ENCODE peak calls at places on chromosomes 16 and 17, in four cellular contexts. One of them, this sample, is unnamed.

GRCh38 chr17:43651621-43652480 is 9.9 kb downstream of the MEOX1 start:
- DNase-seq in fibroblast of villous mesenchyme: no peak
- DNase-seq in hepatocyte: no peak
- DNase-seq in heart left ventricle: peak; percentile 37
- DNase-seq in this sample: no peak

GRCh38 chr17:79330696-79331095 is 256.1 kb downstream of the ENGASE start:
- DNase-seq in fibroblast of villous mesenchyme: no peak
- DNase-seq in hepatocyte: no peak
- DNase-seq in heart left ventricle: peak; percentile 16
- DNase-seq in this sample: no peak

GRCh38 chr17:76539631-76540271 is at the start of gene PRCD:
- DNase-seq in fibroblast of villous mesenchyme: no peak
- DNase-seq in hepatocyte: peak; percentile 3
- DNase-seq in heart left ventricle: no peak
- DNase-seq in this sample: no peak

GRCh38 chr16:68389006-68389405 is 59.3 kb downstream of the SMPD3 start:
- DNase-seq in fibroblast of villous mesenchyme: no peak
- DNase-seq in hepatocyte: no peak
- DNase-seq in heart left ventricle: peak; percentile 33
- DNase-seq in this sample: no peak

GRCh38 chr16:53041196-53041977 is 11.3 kb downstream of the CHD9NB start:
- DNase-seq in fibroblast of villous mesenchyme: peak; percentile 73
- DNase-seq in hepatocyte: peak; percentile 62
- DNase-seq in heart left ventricle: peak; percentile 90
- DNase-seq in this sample: peak; percentile 90

GRCh38 chr16:79393564-79393963 is 207.0 kb downstream of the MAF start:
- DNase-seq in fibroblast of villous mesenchyme: no peak
- DNase-seq in hepatocyte: no peak
- DNase-seq in heart left ventricle: no peak
- DNase-seq in this sample: no peak

GRCh38 chr16:87138316-87138715 is 178.9 kb downstream of the C16orf95 start:
- DNase-seq in fibroblast of villous mesenchyme: no peak
- DNase-seq in hepatocyte: no peak
- DNase-seq in heart left ventricle: no peak
- DNase-seq in this sample: no peak

GRCh38 chr16:66189951-66190350 is 176.5 kb upstream of the CDH5 start:
- DNase-seq in fibroblast of villous mesenchyme: peak; percentile 71
- DNase-seq in hepatocyte: no peak
- DNase-seq in heart left ventricle: no peak
- DNase-seq in this sample: peak; percentile 21

GRCh38 chr16:11621920-11622651 is 35.4 kb upstream of the LITAF start:
- DNase-seq in fibroblast of villous mesenchyme: no peak
- DNase-seq in hepatocyte: no peak
- DNase-seq in heart left ventricle: no peak
- DNase-seq in this sample: peak; percentile 87

GRCh38 chr16:66603537-66604375 is 748 bp upstream of the CMTM3 start:
- DNase-seq in fibroblast of villous mesenchyme: peak; percentile 65
- DNase-seq in hepatocyte: peak; percentile 85
- DNase-seq in heart left ventricle: no peak
- DNase-seq in this sample: peak; percentile 89

GRCh38 chr17:78315355-78316114 is 44.3 kb downstream of the SOCS3 start:
- DNase-seq in fibroblast of villous mesenchyme: peak; percentile 90
- DNase-seq in hepatocyte: peak; percentile 91
- DNase-seq in heart left ventricle: peak; percentile 77
- DNase-seq in this sample: peak; percentile 88

GRCh38 chr16:2828521-2828840 is 1.6 kb upstream of the ZG16B start:
- DNase-seq in fibroblast of villous mesenchyme: no peak
- DNase-seq in hepatocyte: no peak
- DNase-seq in heart left ventricle: no peak
- DNase-seq in this sample: no peak
- TF ChIP-seq CTCF in fibroblast of villous mesenchyme: no peak
- TF ChIP-seq CTCF in hepatocyte: no peak
- TF ChIP-seq CTCF in heart left ventricle: no peak
- TF ChIP-seq CTCF in this sample: no peak

DNA sequence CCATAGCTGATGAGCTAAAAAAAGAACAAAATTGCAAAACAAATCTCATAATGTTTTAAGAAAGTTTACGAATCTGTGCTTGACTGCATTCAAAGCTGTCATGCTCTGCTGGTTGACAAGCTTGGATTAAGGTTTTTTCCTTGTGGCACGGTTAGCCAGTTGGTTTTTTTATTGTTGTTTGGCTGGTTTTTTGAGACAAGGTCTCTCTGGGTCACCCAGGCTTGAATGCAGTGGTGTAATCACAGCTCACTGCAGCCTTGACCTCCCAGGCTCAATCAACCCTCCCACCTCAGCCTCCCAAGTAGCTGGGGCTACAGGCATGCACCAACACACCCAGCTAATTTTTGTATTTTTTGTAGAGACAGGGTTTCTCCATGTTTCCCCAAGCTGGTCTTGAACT is 45.7 kb downstream of the PHKB start:
- DNase-seq in fibroblast of villous mesenchyme: peak; percentile 29
- DNase-seq in hepatocyte: no peak
- DNase-seq in heart left ventricle: no peak
- DNase-seq in this sample: no peak
- TF ChIP-seq CTCF in fibroblast of villous mesenchyme: no peak
- TF ChIP-seq CTCF in hepatocyte: no peak
- TF ChIP-seq CTCF in heart left ventricle: no peak
- TF ChIP-seq CTCF in this sample: no peak

GRCh38 chr17:8631554-8631877 is 991 bp upstream of the MYH10 start:
- DNase-seq in fibroblast of villous mesenchyme: no peak
- DNase-seq in hepatocyte: no peak
- DNase-seq in heart left ventricle: no peak
- DNase-seq in this sample: no peak

GRCh38 chr17:8630227-8630801 is at the start of gene MYH10:
- DNase-seq in fibroblast of villous mesenchyme: no peak
- DNase-seq in hepatocyte: peak; percentile 38
- DNase-seq in heart left ventricle: no peak
- DNase-seq in this sample: no peak

GRCh38 chr17:8632087-8632486 is 1.6 kb upstream of the MYH10 start:
- DNase-seq in fibroblast of villous mesenchyme: no peak
- DNase-seq in hepatocyte: peak; percentile 65
- DNase-seq in heart left ventricle: no peak
- DNase-seq in this sample: no peak

GRCh38 chr17:8629371-8630226 is 926 bp downstream of the MYH10 start:
- DNase-seq in fibroblast of villous mesenchyme: peak; percentile 61
- DNase-seq in hepatocyte: peak; percentile 69
- DNase-seq in heart left ventricle: peak; percentile 66
- DNase-seq in this sample: no peak

GRCh38 chr17:8630802-8631553 is 453 bp upstream of the MYH10 start:
- DNase-seq in fibroblast of villous mesenchyme: peak; percentile 100
- DNase-seq in hepatocyte: peak; percentile 100
- DNase-seq in heart left ventricle: peak; percentile 98
- DNase-seq in this sample: peak; percentile 99
- TF ChIP-seq CTCF in fibroblast of villous mesenchyme: peak; percentile 20
- TF ChIP-seq CTCF in hepatocyte: peak; percentile 29
- TF ChIP-seq CTCF in heart left ventricle: no peak
- TF ChIP-seq CTCF in this sample: peak; percentile 18

GRCh38 chr17:49316889-49317288 is 45.2 kb downstream of the ZNF652 start:
- DNase-seq in fibroblast of villous mesenchyme: no peak
- DNase-seq in hepatocyte: no peak
- DNase-seq in heart left ventricle: no peak
- DNase-seq in this sample: no peak
- TF ChIP-seq CTCF in fibroblast of villous mesenchyme: no peak
- TF ChIP-seq CTCF in hepatocyte: no peak
- TF ChIP-seq CTCF in heart left ventricle: no peak
- TF ChIP-seq CTCF in this sample: no peak

GRCh38 chr16:27748868-27749546 is 199.1 kb downstream of the KATNIP start:
- DNase-seq in fibroblast of villous mesenchyme: peak; percentile 88
- DNase-seq in hepatocyte: peak; percentile 88
- DNase-seq in heart left ventricle: peak; percentile 37
- DNase-seq in this sample: no peak
- TF ChIP-seq CTCF in fibroblast of villous mesenchyme: peak; percentile 39
- TF ChIP-seq CTCF in hepatocyte: peak; percentile 25
- TF ChIP-seq CTCF in heart left ventricle: peak; percentile 11
- TF ChIP-seq CTCF in this sample: no peak

DNA sequence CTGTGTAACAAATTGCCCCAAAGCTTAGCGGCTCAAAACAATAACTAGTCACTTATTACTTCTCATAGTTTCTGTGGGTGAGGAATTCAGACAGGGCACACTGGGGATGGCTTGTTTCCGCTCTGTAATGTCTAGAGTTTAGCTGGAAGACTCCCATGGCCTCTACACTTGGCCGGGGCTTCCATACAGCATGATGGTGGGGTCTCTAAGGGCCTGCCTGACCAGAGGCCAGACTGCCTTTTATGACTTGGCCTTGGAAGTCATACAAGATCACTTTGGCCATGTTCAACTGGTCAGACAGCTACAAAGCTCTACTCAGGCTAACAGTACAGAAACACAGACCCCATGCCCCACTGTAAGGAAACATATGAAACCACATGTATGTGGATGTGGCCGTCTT is 8.2 kb downstream of the GLP2R start:
- DNase-seq in fibroblast of villous mesenchyme: no peak
- DNase-seq in hepatocyte: no peak
- DNase-seq in heart left ventricle: no peak
- DNase-seq in this sample: no peak
- TF ChIP-seq CTCF in fibroblast of villous mesenchyme: no peak
- TF ChIP-seq CTCF in hepatocyte: no peak
- TF ChIP-seq CTCF in heart left ventricle: no peak
- TF ChIP-seq CTCF in this sample: no peak

DNA sequence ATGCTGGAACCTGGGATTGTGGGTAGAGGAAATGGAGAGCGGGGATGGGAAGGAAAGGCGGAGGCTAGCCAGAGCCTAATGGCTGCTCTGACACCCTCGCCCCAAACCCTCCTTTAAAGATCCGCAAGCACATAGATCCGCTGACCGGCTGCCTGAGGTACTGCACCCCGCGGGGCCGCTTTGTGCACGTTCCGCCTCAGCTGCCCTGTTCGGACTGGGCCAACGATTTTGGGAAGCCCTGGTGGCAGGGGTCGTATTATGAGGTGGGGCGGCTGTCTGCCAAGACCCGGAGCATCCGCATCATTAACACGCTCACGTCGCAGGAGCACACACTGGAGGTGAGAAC is 657 bp downstream of the CYB5D1 start:
- DNase-seq in fibroblast of villous mesenchyme: peak; percentile 42
- DNase-seq in hepatocyte: peak; percentile 73
- DNase-seq in heart left ventricle: peak; percentile 68
- DNase-seq in this sample: no peak
- TF ChIP-seq CTCF in fibroblast of villous mesenchyme: peak; percentile 41
- TF ChIP-seq CTCF in hepatocyte: peak; percentile 29
- TF ChIP-seq CTCF in heart left ventricle: peak; percentile 35
- TF ChIP-seq CTCF in this sample: peak; percentile 43

This sample was measured in osteocyte.